ENCODE peak calls at places on chromosomes 11 and 22, in seven cellular contexts. E is neuronal stem cell, S is HL-60, P is SJCRH30, N is upper lobe of right lung, U is heart left ventricle, C is psoas muscle. H is an unnamed sample.

GRCh38 chr11:63901660-63902059 is 15.3 kb downstream of the RCOR2 start:
- DNase-seq in E (no peak), S (no peak), P (no peak), N (no peak), U (no peak), C (no peak), H (no peak)

GRCh38 chr22:39055658-39056057 is 15.0 kb downstream of the APOBEC3F start:
- DNase-seq in E (no peak), S (no peak), P (no peak), N (no peak), U (no peak), C (no peak), H (no peak)

GRCh38 chr11:111515591-111515990 is 1.0 kb downstream of the HOATZ start:
- DNase-seq in E (no peak), S (no peak), P (no peak), N (no peak), U (no peak), C (no peak), H (no peak)

GRCh38 chr11:119404872-119405271 is 18.1 kb downstream of the THY1 start:
- DNase-seq in E (no peak), S (no peak), P (no peak), N (no peak), U (no peak), C (no peak), H (no peak)

GRCh38 chr11:45852712-45853101 is 5.4 kb downstream of the CRY2 start:
- DNase-seq in E (no peak), S (no peak), P (no peak), N (no peak), U (peak), C (peak), H (peak)

GRCh38 chr11:32586576-32587190 is 3.1 kb downstream of the EIF3M start:
- DNase-seq in E (no peak), S (no peak), P (no peak), N (no peak), U (no peak), C (no peak), H (no peak)

GRCh38 chr22:46421272-46421671 is 85.8 kb downstream of the TRMU start:
- DNase-seq in E (no peak), S (no peak), P (no peak), N (no peak), U (no peak), C (no peak), H (no peak)

GRCh38 chr11:115663790-115664189 is 159.6 kb upstream of the CADM1 start:
- DNase-seq in E (no peak), S (no peak), P (no peak), N (no peak), U (no peak), C (no peak), H (no peak)

GRCh38 chr11:58928082-58928574 is 11.2 kb upstream of the GLYATL1 start:
- DNase-seq in E (peak), S (no peak), P (no peak), N (no peak), U (no peak), C (no peak), H (no peak)

GRCh38 chr22:50314455-50315288 is 7.2 kb upstream of the PLXNB2 start:
- DNase-seq in E (no peak), S (peak), P (peak), N (peak), U (peak), C (no peak), H (peak)

GRCh38 chr22:35458547-35459422 is 58.8 kb downstream of the MCM5 start:
- DNase-seq in E (no peak), S (no peak), P (no peak), N (no peak), U (no peak), C (no peak), H (no peak)

GRCh38 chr11:108870373-108871020 is 205.6 kb downstream of the DDX10 start:
- DNase-seq in E (no peak), S (no peak), P (no peak), N (no peak), U (no peak), C (no peak), H (no peak)

GRCh38 chr11:46478196-46478595 is 86.6 kb upstream of the CHRM4 start:
- DNase-seq in E (no peak), S (no peak), P (no peak), N (no peak), U (no peak), C (no peak), H (no peak)

GRCh38 chr11:96273507-96273906 is 69.5 kb downstream of the MAML2 start:
- DNase-seq in E (no peak), S (no peak), P (no peak), N (no peak), U (no peak), C (no peak), H (no peak)

GRCh38 chr11:33735426-33736147 is 636 bp downstream of the CD59 start:
- DNase-seq in E (peak), S (peak), P (peak), N (peak), U (peak), C (peak), H (no peak)

GRCh38 chr11:33735166-33735425 is 1.1 kb downstream of the CD59 start:
- DNase-seq in E (no peak), S (no peak), P (no peak), N (no peak), U (no peak), C (no peak), H (no peak)

GRCh38 chr11:33734441-33735165 is 1.6 kb downstream of the CD59 start:
- DNase-seq in E (no peak), S (no peak), P (no peak), N (peak), U (peak), C (peak), H (no peak)

GRCh38 chr11:33737362-33737821 is 1.2 kb upstream of the CD59 start:
- DNase-seq in E (no peak), S (no peak), P (no peak), N (no peak), U (no peak), C (no peak), H (no peak)

GRCh38 chr11:33736148-33736809 is at the start of gene CD59:
- DNase-seq in E (peak), S (peak), P (peak), N (peak), U (peak), C (peak), H (peak)
- H3K27ac ChIP-seq in E (no peak), S (peak), P (peak), N (peak), U (peak), C (peak), H (peak)

GRCh38 chr11:587978-588380 is 11.7 kb downstream of the PHRF1 start:
- DNase-seq in E (no peak), S (peak), P (no peak), N (peak), U (no peak), C (no peak), H (no peak)
- H3K27ac ChIP-seq in E (no peak), S (peak), P (no peak), N (peak), U (peak), C (no peak), H (no peak)

DNA sequence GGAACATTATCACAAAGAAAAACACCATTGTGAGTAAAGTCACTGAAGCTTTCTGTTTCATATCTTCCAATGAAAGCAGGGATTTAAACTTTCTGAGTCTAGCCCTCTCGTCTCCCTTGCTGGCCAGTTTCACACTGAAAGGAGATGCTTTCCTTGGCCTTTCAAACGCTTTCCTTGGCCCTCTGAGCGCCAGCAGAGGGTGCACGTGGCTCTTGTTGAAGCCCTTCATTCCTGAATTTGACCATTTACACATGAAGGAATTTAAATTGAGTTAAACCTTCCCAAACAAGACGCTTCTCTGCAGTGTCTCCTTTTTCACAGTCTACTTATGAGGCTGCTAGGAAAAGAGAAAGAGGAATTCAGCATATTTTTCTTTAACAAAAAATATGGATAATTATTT is 21.5 kb downstream of the NNMT start:
- DNase-seq in E (peak), S (no peak), P (no peak), N (peak), U (peak), C (no peak), H (peak)
- H3K27ac ChIP-seq in E (no peak), S (no peak), P (no peak), N (peak), U (peak), C (peak), H (peak)

GRCh38 chr11:128463386-128463829 is 124.0 kb downstream of the ETS1 start:
- DNase-seq in E (no peak), S (no peak), P (no peak), N (no peak), U (peak), C (no peak), H (peak)
- H3K27ac ChIP-seq in E (no peak), S (no peak), P (no peak), N (peak), U (peak), C (peak), H (peak)

GRCh38 chr11:2466869-2467694 is 22.3 kb downstream of the KCNQ1 start:
- DNase-seq in E (no peak), S (no peak), P (no peak), N (peak), U (no peak), C (no peak), H (no peak)

GRCh38 chr11:2466069-2466801 is 21.4 kb downstream of the KCNQ1 start:
- DNase-seq in E (no peak), S (no peak), P (no peak), N (peak), U (no peak), C (no peak), H (no peak)

GRCh38 chr11:2464451-2465165 is 19.8 kb downstream of the KCNQ1 start:
- DNase-seq in E (no peak), S (no peak), P (no peak), N (peak), U (no peak), C (no peak), H (no peak)

GRCh38 chr11:2463766-2464277 is 19.0 kb downstream of the KCNQ1 start:
- DNase-seq in E (no peak), S (no peak), P (no peak), N (peak), U (peak), C (no peak), H (no peak)

DNA sequence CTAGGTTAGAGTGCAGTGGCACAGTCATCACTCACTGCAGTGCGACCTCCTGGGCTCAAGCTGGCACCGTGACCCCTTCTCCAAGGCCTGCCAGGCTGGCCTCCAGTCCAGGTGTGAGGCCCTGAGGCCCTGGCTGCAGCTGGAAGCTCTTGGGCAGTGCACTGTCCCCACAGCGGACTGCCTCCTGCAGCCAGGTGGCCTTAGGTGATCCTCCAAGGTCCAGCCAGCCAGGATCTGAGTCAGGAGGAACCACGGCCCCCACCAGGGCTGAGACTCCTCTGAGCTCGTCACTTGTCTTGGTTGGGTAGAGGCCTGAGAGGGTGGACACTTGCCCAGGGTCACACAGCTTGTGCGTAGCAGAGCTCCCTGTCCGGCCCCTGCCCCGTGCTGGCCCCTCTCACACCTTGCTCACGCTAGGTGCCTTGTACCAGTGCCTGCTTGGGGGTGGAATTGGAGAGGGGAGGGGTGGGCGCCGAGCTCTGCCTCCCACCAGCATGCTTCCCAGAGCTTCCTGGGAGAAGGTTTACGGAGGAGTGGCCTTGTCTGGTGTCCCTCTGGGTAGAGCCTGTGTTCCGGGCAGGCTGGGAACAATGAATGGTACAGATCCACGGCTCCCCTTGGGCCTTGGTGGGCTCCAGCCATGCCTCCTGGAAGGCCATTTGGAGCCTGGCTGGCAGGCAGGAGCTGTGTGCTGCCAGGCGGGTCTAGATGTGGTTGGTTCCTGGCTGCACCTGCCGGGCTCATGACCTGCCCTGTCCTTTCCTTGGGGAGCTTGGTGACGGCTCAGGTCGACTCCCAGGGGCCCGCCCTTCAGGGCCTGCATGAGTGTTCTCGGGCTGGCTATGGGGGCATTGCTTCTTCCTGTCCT is 20.6 kb downstream of the KCNQ1 start:
- DNase-seq in E (no peak), S (no peak), P (no peak), N (peak), U (no peak), C (no peak), H (no peak)
- H3K27ac ChIP-seq in E (no peak), S (no peak), P (no peak), N (no peak), U (no peak), C (no peak), H (peak)

DNA sequence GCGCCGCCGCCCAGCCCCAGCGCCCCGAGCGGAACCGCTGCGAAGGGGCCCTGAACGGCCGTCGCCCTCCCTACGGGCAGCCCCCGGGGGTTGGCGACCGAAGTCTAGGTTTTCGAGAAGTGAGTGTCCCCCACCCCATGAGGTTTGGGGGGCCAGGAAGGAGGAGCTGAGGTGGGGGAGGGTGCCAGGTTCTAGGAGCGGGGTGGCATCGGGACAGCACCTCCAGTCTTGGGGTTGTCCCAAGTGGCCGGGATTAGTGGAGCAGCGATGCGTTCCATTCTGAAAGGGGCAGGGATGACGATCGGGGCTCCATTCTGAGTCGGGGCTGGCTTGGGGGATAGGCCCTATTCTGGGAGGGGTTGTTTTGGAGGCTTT is 408 bp downstream of the PPP2R5B start:
- DNase-seq in E (no peak), S (no peak), P (no peak), N (no peak), U (no peak), C (peak), H (peak)
- H3K27ac ChIP-seq in E (no peak), S (no peak), P (peak), N (peak), U (peak), C (peak), H (peak)

H was measured in heart right ventricle.